ENCODE peak calls at places on chromosomes 11 and 22, in five cellular contexts. E is Peyer's patch, P is right lobe of liver, U is WERI-Rb-1, J is PC-9. G is an unnamed sample. For H3K27me3, the result is how much of the 10 kb centered on the place peaks cover.

GRCh38 chr22:42623756-42624446 is 9.2 kb upstream of the POLDIP3 start:
- DNase-seq in E (no peak), P (no peak), U (no peak), J (no peak), G (no peak)

GRCh38 chr11:26847459-26847858 is 125.6 kb upstream of the SLC5A12 start:
- DNase-seq in E (no peak), P (no peak), U (no peak), J (no peak), G (no peak)

GRCh38 chr22:41498322-41498721 is 29.4 kb downstream of the ACO2 start:
- DNase-seq in E (no peak), P (no peak), U (no peak), J (no peak), G (no peak)

GRCh38 chr11:100756556-100756955 is 69.5 kb downstream of the ARHGAP42 start:
- DNase-seq in E (no peak), P (no peak), U (no peak), J (no peak), G (no peak)

GRCh38 chr11:64245401-64245796 is 1.3 kb downstream of the PPP1R14B start:
- DNase-seq in E (peak), P (peak), U (no peak), J (no peak), G (peak)

GRCh38 chr22:24137595-24137994 is 43.7 kb upstream of the SUSD2 start:
- DNase-seq in E (no peak), P (no peak), U (no peak), J (no peak), G (no peak)

GRCh38 chr22:24319451-24319850 is 48.8 kb downstream of the SPECC1L start:
- DNase-seq in E (no peak), P (no peak), U (no peak), J (no peak), G (no peak)

GRCh38 chr11:113584371-113584770 is 109.2 kb upstream of the DRD2 start:
- DNase-seq in E (no peak), P (no peak), U (no peak), J (no peak), G (no peak)

GRCh38 chr11:9214765-9215164 is 50.4 kb downstream of the DENND5A start:
- DNase-seq in E (no peak), P (no peak), U (peak), J (no peak), G (no peak)

GRCh38 chr11:132471491-132471890 is 1060.8 kb downstream of the OPCML start:
- DNase-seq in E (no peak), P (no peak), U (no peak), J (no peak), G (no peak)

DNA sequence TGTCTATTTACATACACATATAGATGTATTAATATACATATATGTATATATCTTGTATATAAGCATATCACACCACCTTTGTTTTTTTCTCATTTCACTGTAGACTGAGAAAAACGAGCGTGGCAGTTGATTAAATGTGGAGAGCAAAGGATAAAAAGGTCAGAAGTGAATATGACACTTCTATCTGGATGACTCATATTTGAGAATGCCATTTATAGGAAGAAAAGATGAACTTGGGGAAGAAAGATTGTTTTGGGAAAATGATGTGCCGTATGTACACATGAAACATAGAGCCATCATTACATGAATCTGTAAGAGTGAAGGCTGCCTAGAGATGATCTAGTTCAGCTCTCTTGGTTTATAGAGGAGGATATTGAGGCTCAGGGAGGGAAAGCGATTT is 28.7 kb downstream of the AMOTL1 start:
- DNase-seq in E (no peak), P (no peak), U (no peak), J (no peak), G (no peak)
- H3K4me3 ChIP-seq in E (no peak), P (no peak), U (no peak), J (no peak), G (no peak)

GRCh38 chr11:35163707-35164496 is 24.9 kb downstream of the CD44 start:
- DNase-seq in E (no peak), P (no peak), U (peak), J (no peak), G (no peak)
- TF ChIP-seq CTCF in E (peak), P (no peak), U (peak), J (no peak), G (no peak)

GRCh38 chr11:119438599-119438998 is 15.6 kb upstream of the THY1 start:
- DNase-seq in E (no peak), P (no peak), U (no peak), J (no peak), G (no peak)
- H3K27me3 ChIP-seq in E (under half), P (under half), U (under half), J (under half), G (under half)

GRCh38 chr11:119372260-119373058 is 9.0 kb downstream of the USP2 start:
- DNase-seq in E (no peak), P (peak), U (no peak), J (no peak), G (no peak)
- H3K4me3 ChIP-seq in E (no peak), P (no peak), U (no peak), J (no peak), G (no peak)

GRCh38 chr22:44326549-44326881 is 13.8 kb upstream of the SHISAL1 start:
- DNase-seq in E (no peak), P (no peak), U (no peak), J (no peak), G (no peak)

GRCh38 chr22:44328326-44328725 is 15.6 kb upstream of the SHISAL1 start:
- DNase-seq in E (no peak), P (no peak), U (no peak), J (no peak), G (no peak)

GRCh38 chr22:44329179-44329796 is 16.5 kb upstream of the SHISAL1 start:
- DNase-seq in E (no peak), P (no peak), U (peak), J (peak), G (no peak)

GRCh38 chr22:44328762-44329161 is 16.0 kb upstream of the SHISAL1 start:
- DNase-seq in E (no peak), P (no peak), U (no peak), J (no peak), G (no peak)

GRCh38 chr22:44325718-44326548 is 13.2 kb upstream of the SHISAL1 start:
- DNase-seq in E (no peak), P (no peak), U (no peak), J (no peak), G (no peak)
- TF ChIP-seq CTCF in E (no peak), P (no peak), U (peak), J (no peak), G (no peak)

GRCh38 chr22:44876921-44877320 is 124.5 kb downstream of the ARHGAP8 start:
- DNase-seq in E (no peak), P (no peak), U (no peak), J (no peak), G (peak)
- H3K27me3 ChIP-seq in E (under half), P (under half), U (under half), J (under half), G (under half)

DNA sequence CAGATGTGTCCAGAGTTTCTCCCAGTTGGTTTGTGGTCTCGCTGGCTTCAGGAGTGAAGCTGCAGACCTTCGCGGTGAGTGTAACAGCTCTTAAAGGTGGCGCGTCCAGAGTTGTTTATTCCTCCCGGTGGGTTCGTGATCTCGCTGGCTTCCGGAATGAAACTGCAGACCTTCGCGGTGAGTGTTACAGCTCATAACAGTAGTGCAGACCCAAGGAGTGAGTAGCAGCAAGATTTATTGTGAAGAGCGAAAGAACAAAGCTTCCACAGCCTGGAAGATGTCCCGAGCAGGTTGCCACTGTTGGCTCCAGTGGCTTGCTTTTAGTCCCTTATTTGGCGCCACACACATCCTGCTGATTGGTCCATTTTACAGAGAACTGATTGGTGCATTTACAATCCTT is 1.8 kb upstream of the PGA3 start:
- DNase-seq in E (no peak), P (no peak), U (no peak), J (peak), G (no peak)
- H3K4me3 ChIP-seq in E (no peak), P (no peak), U (no peak), J (no peak), G (no peak)

GRCh38 chr22:49951678-49951985 is 8.9 kb upstream of the PIM3 start:
- DNase-seq in E (no peak), P (no peak), U (no peak), J (no peak), G (no peak)

GRCh38 chr22:49953680-49954344 is 6.8 kb upstream of the PIM3 start:
- DNase-seq in E (no peak), P (no peak), U (no peak), J (no peak), G (peak)

GRCh38 chr22:49953027-49953679 is 7.4 kb upstream of the PIM3 start:
- DNase-seq in E (no peak), P (no peak), U (no peak), J (no peak), G (peak)

GRCh38 chr22:49951001-49951677 is 9.4 kb upstream of the PIM3 start:
- DNase-seq in E (peak), P (peak), U (no peak), J (peak), G (peak)

DNA sequence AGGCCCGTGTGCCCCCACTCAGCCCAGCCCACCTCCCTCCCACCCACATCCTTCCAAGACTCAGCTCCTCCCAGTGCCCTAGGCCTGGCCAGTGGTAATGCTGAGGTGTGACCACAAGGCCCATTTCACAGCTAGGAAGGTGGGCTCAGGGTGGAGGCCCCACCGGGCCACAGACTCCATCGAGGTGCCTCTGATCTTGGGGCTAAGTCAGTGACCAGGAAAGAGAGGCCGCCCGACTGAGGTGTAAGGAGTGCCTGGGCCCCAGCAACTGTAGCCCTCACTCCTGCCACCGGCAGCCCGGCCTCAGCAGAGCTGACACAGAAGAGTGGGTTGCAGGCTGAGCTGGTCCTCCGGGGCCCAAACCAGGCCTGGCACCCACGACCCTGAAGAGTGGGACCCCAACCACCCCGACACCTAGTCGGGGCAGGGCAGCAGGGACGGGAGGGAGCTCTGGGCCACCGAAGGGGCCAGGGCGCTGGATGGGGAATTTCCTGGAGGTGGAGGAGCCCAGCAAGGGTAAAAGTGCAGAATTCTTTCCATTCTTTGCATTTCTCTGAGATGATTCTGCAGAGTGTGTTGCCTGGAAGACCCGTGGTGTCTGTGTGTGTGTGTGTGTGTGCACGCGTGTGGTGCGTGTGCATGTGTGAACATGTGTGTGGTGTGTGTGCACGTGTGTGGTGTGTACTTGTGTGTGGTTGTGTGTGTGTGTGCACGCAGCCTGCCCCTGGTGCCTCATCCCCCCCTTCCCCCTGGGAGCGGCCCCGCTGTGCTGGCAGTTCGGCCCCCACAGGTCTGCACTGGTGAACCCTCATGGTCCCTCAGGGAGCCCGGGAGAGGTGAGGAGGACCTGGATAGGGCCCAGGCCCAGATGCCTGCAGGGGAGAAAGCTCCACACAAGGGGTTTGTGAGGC is 8.3 kb upstream of the PIM3 start:
- DNase-seq in E (no peak), P (no peak), U (no peak), J (peak), G (no peak)
- TF ChIP-seq CTCF in E (no peak), P (no peak), U (no peak), J (no peak), G (no peak)

DNA sequence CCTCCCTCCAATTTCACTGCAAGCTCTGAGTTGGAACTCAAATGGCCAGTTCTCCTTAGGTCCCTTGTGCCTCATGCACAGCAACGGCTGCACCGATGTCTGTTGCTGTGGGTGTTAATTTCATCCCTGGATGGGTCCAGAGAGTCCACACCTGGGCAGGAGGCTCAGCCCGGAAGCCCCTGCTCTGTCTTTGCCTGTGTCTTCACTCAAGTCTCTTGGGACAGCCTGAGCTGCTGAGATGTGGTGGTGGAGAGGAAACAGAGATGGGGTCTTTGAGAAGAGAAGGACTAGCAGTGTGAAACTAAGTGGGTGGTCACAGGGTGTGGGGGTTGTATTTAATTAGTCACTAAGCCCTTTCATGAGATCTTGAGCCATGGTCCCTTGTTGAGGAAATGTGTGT is 109.3 kb downstream of the NECTIN1 start:
- DNase-seq in E (peak), P (no peak), U (no peak), J (no peak), G (no peak)
- H3K27me3 ChIP-seq in E (under half), P (under half), U (under half), J (under half), G (under half)